ENCODE peak calls at places on chromosome 10, in five cellular contexts. Q is A549, D is epithelial cell of esophagus, M is foreskin fibroblast, L is astrocyte of the spinal cord. P is an unnamed sample.

GRCh38 chr10:77163670-77164348 is 473.8 kb downstream of the KCNMA1 start:
- DNase-seq in Q (peak), D (peak), M (peak), L (peak), P (peak)

GRCh38 chr10:14466256-14466655 is 135.5 kb upstream of the FRMD4A start:
- DNase-seq in Q (peak), D (no peak), M (no peak), L (peak), P (no peak)

GRCh38 chr10:114507449-114507848 is 103.1 kb upstream of the AFAP1L2 start:
- DNase-seq in Q (peak), D (peak), M (no peak), L (no peak), P (no peak)

GRCh38 chr10:14812271-14812670 is 25.6 kb downstream of the CDNF start:
- DNase-seq in Q (peak), D (no peak), M (no peak), L (no peak), P (no peak)

GRCh38 chr10:110107887-110108286 is 99.5 kb upstream of the MXI1 start:
- DNase-seq in Q (no peak), D (no peak), M (no peak), L (no peak), P (no peak)

GRCh38 chr10:71468363-71469094 is 71.8 kb downstream of the CDH23 start:
- DNase-seq in Q (no peak), D (no peak), M (no peak), L (no peak), P (no peak)

GRCh38 chr10:30915141-30915540 is 116.5 kb downstream of the ZNF438 start:
- DNase-seq in Q (no peak), D (peak), M (peak), L (no peak), P (peak)

GRCh38 chr10:110679633-110680472 is 35.7 kb downstream of the RBM20 start:
- DNase-seq in Q (no peak), D (no peak), M (no peak), L (no peak), P (no peak)

GRCh38 chr10:114645729-114646128 is 12.3 kb downstream of the ABLIM1 start:
- DNase-seq in Q (no peak), D (no peak), M (no peak), L (no peak), P (no peak)

GRCh38 chr10:114044251-114045070 is 795 bp downstream of the ADRB1 start:
- DNase-seq in Q (peak), D (no peak), M (no peak), L (no peak), P (no peak)

GRCh38 chr10:121681171-121681752 is 83.0 kb upstream of the FGFR2 start:
- DNase-seq in Q (no peak), D (no peak), M (no peak), L (no peak), P (no peak)

GRCh38 chr10:43225004-43225786 is 41.7 kb downstream of the RASGEF1A start:
- DNase-seq in Q (no peak), D (no peak), M (no peak), L (no peak), P (no peak)

GRCh38 chr10:24871501-24871900 is 80.9 kb downstream of the PRTFDC1 start:
- DNase-seq in Q (no peak), D (no peak), M (no peak), L (no peak), P (no peak)
- H3K4me3 ChIP-seq in Q (no peak), D (no peak), M (no peak), L (no peak), P (no peak)

DNA sequence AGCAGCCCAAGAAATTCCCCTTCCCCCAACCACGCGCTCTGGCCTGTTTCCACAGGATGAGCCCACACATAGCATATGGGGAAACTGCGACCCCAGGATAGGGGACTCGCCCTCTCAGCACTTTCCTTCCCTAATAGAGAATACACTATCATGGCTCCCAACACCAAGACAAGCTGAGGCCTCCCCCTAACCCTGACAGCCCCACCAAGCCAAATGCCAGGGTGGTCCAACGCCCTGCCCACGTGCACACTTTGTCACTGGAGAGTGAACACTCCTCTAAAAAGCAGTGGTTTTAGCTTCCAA is 11.0 kb downstream of the PSD start:
- DNase-seq in Q (no peak), D (no peak), M (no peak), L (no peak), P (no peak)
- H3K4me3 ChIP-seq in Q (no peak), D (no peak), M (no peak), L (no peak), P (no peak)

GRCh38 chr10:79093658-79094411 is 25.1 kb downstream of the ZMIZ1 start:
- DNase-seq in Q (peak), D (no peak), M (peak), L (peak), P (no peak)

GRCh38 chr10:79096514-79096913 is 27.7 kb downstream of the ZMIZ1 start:
- DNase-seq in Q (no peak), D (no peak), M (no peak), L (no peak), P (no peak)

GRCh38 chr10:79095316-79095715 is 26.6 kb downstream of the ZMIZ1 start:
- DNase-seq in Q (no peak), D (no peak), M (no peak), L (no peak), P (no peak)

GRCh38 chr10:79092292-79092896 is 23.6 kb downstream of the ZMIZ1 start:
- DNase-seq in Q (no peak), D (no peak), M (no peak), L (no peak), P (no peak)

GRCh38 chr10:79094412-79095175 is 25.8 kb downstream of the ZMIZ1 start:
- DNase-seq in Q (no peak), D (no peak), M (no peak), L (no peak), P (no peak)
- H3K4me3 ChIP-seq in Q (no peak), D (no peak), M (no peak), L (no peak), P (no peak)

GRCh38 chr10:132357286-132358058 is 25.5 kb downstream of the LRRC27 start:
- DNase-seq in Q (no peak), D (no peak), M (no peak), L (no peak), P (no peak)
- H3K4me3 ChIP-seq in Q (no peak), D (no peak), M (no peak), L (no peak), P (no peak)

DNA sequence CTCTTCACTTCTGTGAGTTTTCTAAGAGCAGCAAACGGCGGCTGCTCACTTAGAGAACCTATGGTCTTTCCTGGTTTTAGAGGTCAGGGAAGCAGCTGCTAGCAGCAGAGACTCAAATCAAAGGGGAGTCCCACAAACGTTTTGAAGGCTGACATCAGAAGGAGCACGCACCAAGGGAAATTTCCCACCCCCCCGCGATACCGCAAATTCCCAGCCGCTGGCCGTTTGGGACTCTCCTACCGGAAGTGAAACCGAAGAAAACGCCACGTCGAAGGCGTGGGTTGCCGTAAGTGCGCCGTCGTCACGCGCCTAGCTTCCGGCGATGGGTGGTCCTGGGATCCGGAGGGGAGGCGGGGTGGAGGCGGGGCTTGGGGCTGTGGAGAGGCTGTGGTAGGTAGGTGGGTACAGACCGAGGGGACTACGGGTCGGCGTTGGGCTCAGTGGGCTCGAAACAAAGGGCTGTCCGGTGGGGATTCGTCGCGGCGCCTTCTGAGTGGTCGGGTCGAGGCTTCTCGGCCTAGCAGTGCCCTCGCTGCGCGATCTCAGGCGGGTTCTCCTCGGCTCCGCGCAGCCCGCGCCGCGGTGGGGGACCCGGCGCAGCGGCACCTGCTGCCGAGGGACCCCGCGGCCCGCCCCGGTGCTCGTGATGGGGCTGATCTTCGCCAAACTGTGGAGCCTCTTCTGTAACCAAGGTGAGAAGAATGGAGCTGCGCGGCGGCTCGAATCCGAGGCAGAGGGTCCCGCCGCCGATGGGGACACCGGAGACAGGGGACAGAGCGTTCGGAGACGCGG is at the start of gene ARL5B:
- DNase-seq in Q (peak), D (peak), M (peak), L (peak), P (peak)
- H3K4me3 ChIP-seq in Q (peak), D (peak), M (peak), L (peak), P (peak)

GRCh38 chr10:34669079-34669478 is 146.0 kb downstream of the PARD3 start:
- DNase-seq in Q (no peak), D (no peak), M (no peak), L (no peak), P (no peak)

GRCh38 chr10:34670101-34670500 is 145.0 kb downstream of the PARD3 start:
- DNase-seq in Q (no peak), D (no peak), M (no peak), L (no peak), P (no peak)

GRCh38 chr10:34666008-34666700 is 148.9 kb downstream of the PARD3 start:
- DNase-seq in Q (peak), D (peak), M (peak), L (peak), P (peak)

GRCh38 chr10:34664706-34665105 is 150.4 kb downstream of the PARD3 start:
- DNase-seq in Q (no peak), D (peak), M (no peak), L (no peak), P (no peak)

GRCh38 chr10:34667177-34667576 is 147.9 kb downstream of the PARD3 start:
- DNase-seq in Q (no peak), D (no peak), M (no peak), L (no peak), P (no peak)
- H3K4me3 ChIP-seq in Q (no peak), D (no peak), M (no peak), L (no peak), P (no peak)

GRCh38 chr10:8060704-8061121 is 6.2 kb downstream of the GATA3 start:
- DNase-seq in Q (no peak), D (no peak), M (no peak), L (no peak), P (no peak)

GRCh38 chr10:8058274-8059111 is 4.0 kb downstream of the GATA3 start:
- DNase-seq in Q (no peak), D (no peak), M (no peak), L (no peak), P (no peak)

GRCh38 chr10:8057636-8058273 is 3.3 kb downstream of the GATA3 start:
- DNase-seq in Q (no peak), D (no peak), M (no peak), L (no peak), P (no peak)

GRCh38 chr10:8060010-8060703 is 5.7 kb downstream of the GATA3 start:
- DNase-seq in Q (no peak), D (no peak), M (peak), L (peak), P (no peak)

DNA sequence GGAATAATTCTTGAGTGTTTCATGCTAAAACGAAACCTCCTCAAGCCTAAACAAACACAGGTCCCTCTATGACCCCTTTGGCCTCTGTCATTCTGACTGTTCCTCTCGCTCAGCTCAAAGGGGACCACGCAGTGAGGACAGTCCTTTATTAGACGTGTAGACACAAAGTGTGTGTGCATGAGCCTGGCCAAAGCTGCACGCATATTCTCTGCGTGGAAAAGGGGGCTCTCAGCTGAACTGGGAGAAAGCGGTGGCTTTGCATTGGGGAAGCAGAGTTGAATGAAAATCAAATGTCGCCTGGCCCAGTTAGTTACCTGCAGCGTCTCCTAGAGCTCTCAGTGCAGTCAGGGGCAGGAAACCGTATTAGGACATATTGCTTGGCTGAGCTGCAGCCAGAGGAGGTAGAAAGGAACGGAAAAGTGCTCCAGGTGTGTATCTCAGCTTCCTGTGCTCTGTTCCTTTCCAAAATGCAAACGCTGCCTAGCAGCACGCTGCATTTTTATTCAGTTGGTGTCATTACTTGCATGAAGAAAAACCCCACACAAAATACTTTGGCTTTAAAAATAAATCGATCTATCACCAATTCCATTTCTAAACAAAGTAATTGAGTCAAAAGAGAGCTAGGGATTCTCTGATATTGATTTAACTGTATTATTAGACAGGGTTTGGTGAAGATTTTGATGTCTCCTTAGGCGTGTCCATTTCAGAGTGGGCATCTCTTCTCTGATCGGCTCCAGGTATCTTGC is 4.9 kb downstream of the GATA3 start:
- DNase-seq in Q (no peak), D (no peak), M (no peak), L (no peak), P (no peak)
- H3K4me3 ChIP-seq in Q (no peak), D (no peak), M (no peak), L (no peak), P (no peak)

P was measured in skeletal muscle cell.